ENCODE peak calls at places on chromosomes 7 and 10, in four cellular contexts. N is neural progenitor cell, S is prostate gland, T is Peyer's patch. W is an unnamed sample.
A peak's percentile ranks its signal among the peaks of the same experiment; 100 is the strongest.

GRCh38 chr10:86087716-86088115 is 278.9 kb downstream of the GRID1 start:
- DNase-seq in N (no peak), S (no peak), T (no peak), W (no peak)

GRCh38 chr7:71735961-71736556 is 604.1 kb downstream of the GALNT17 start:
- DNase-seq in N (peak; percentile 85), S (peak; percentile 65), T (peak; percentile 76), W (peak; percentile 18)

GRCh38 chr7:30869794-30870491 is 41.7 kb upstream of the AQP1 start:
- DNase-seq in N (no peak), S (no peak), T (no peak), W (no peak)

GRCh38 chr10:62224606-62225005 is 44.0 kb downstream of the RTKN2 start:
- DNase-seq in N (no peak), S (no peak), T (no peak), W (no peak)

GRCh38 chr7:108247646-108248045 is 117.5 kb upstream of the LAMB4 start:
- DNase-seq in N (no peak), S (no peak), T (no peak), W (no peak)

GRCh38 chr10:48511066-48511854 is 93.6 kb downstream of the ARHGAP22 start:
- DNase-seq in N (no peak), S (no peak), T (peak; percentile 13), W (no peak)

GRCh38 chr10:114233432-114233831 is 5.6 kb upstream of the VWA2 start:
- DNase-seq in N (no peak), S (no peak), T (no peak), W (no peak)

GRCh38 chr7:149284343-149284742 is 22.3 kb downstream of the ZNF783 start:
- DNase-seq in N (no peak), S (no peak), T (peak; percentile 65), W (no peak)

GRCh38 chr7:137474627-137475026 is 131.1 kb upstream of the PTN start:
- DNase-seq in N (no peak), S (no peak), T (no peak), W (no peak)

GRCh38 chr10:60208676-60209269 is 180.9 kb downstream of the ANK3 start:
- DNase-seq in N (peak; percentile 71), S (no peak), T (no peak), W (no peak)

GRCh38 chr7:121198502-121198901 is 130.3 kb upstream of the WNT16 start:
- DNase-seq in N (no peak), S (no peak), T (no peak), W (no peak)

GRCh38 chr10:69642747-69643146 is 12.7 kb downstream of the FAM241B start:
- DNase-seq in N (no peak), S (no peak), T (no peak), W (no peak)

GRCh38 chr7:139709460-139709859 is 68.3 kb downstream of the HIPK2 start:
- DNase-seq in N (no peak), S (no peak), T (peak; percentile 35), W (no peak)

GRCh38 chr10:112182808-112183328 is 697 bp downstream of the GPAM start:
- DNase-seq in N (no peak), S (no peak), T (no peak), W (no peak)

GRCh38 chr7:45126201-45126600 is 14.7 kb upstream of the TBRG4 start:
- DNase-seq in N (no peak), S (no peak), T (no peak), W (no peak)

GRCh38 chr7:96707901-96708774 is 1.5 kb downstream of the SEM1 start:
- DNase-seq in N (no peak), S (no peak), T (no peak), W (no peak)

GRCh38 chr10:43211431-43212042 is 55.3 kb downstream of the RASGEF1A start:
- DNase-seq in N (no peak), S (no peak), T (no peak), W (no peak)

GRCh38 chr7:149205690-149206381 is 10.5 kb downstream of the ZNF282 start:
- DNase-seq in N (no peak), S (peak; percentile 42), T (no peak), W (peak; percentile 91)

GRCh38 chr7:103446046-103446520 is at the start of gene SLC26A5:
- DNase-seq in N (peak; percentile 83), S (peak; percentile 44), T (no peak), W (no peak)

GRCh38 chr7:80736371-80736770 is 97.9 kb downstream of the CD36 start:
- DNase-seq in N (no peak), S (no peak), T (no peak), W (no peak)

GRCh38 chr7:157702311-157703023 is 365.7 kb downstream of the DNAJB6 start:
- DNase-seq in N (no peak), S (no peak), T (peak; percentile 18), W (no peak)

GRCh38 chr7:84913731-84914130 is 273.1 kb downstream of the SEMA3D start:
- DNase-seq in N (no peak), S (no peak), T (no peak), W (no peak)

GRCh38 chr7:29808075-29808786 is 1.9 kb downstream of the WIPF3 start:
- DNase-seq in N (no peak), S (no peak), T (no peak), W (no peak)

GRCh38 chr7:27339478-27339877 is 96.9 kb downstream of the EVX1 start:
- DNase-seq in N (no peak), S (no peak), T (no peak), W (no peak)

GRCh38 chr7:17651926-17652385 is 288.3 kb downstream of the SNX13 start:
- DNase-seq in N (no peak), S (no peak), T (no peak), W (no peak)

GRCh38 chr10:12993595-12993994 is 7.9 kb downstream of the CCDC3 start:
- DNase-seq in N (no peak), S (peak; percentile 21), T (no peak), W (no peak)

GRCh38 chr10:44569193-44570091 is 184.5 kb upstream of the CXCL12 start:
- DNase-seq in N (no peak), S (no peak), T (no peak), W (no peak)

GRCh38 chr10:89367529-89367928 is 10.3 kb upstream of the IFIT1B start:
- DNase-seq in N (peak; percentile 34), S (no peak), T (no peak), W (no peak)

GRCh38 chr10:47383254-47384147 is 592 bp downstream of the ZNF488 start:
- DNase-seq in N (peak; percentile 23), S (no peak), T (peak; percentile 40), W (no peak)

GRCh38 chr7:70193514-70193913 is 595.2 kb downstream of the AUTS2 start:
- DNase-seq in N (no peak), S (no peak), T (no peak), W (no peak)

GRCh38 chr7:73338321-73338720 is 10.4 kb downstream of the FKBP6 start:
- DNase-seq in N (no peak), S (no peak), T (no peak), W (no peak)

GRCh38 chr7:34165927-34166550 is 260.7 kb downstream of the BMPER start:
- DNase-seq in N (peak; percentile 40), S (no peak), T (no peak), W (peak; percentile 46)

GRCh38 chr7:129612112-129613015 is 844 bp downstream of the NRF1 start:
- DNase-seq in N (peak; percentile 48), S (peak; percentile 57), T (peak; percentile 74), W (no peak)

GRCh38 chr7:84161398-84161797 is 33.2 kb downstream of the SEMA3A start:
- DNase-seq in N (no peak), S (no peak), T (no peak), W (peak; percentile 11)

GRCh38 chr10:126500866-126501265 is 112.6 kb upstream of the ADAM12 start:
- DNase-seq in N (no peak), S (no peak), T (no peak), W (no peak)

GRCh38 chr10:69119896-69120295 is 4.1 kb upstream of the VPS26A start:
- DNase-seq in N (no peak), S (no peak), T (no peak), W (no peak)

GRCh38 chr10:124624875-124625274 is 119.3 kb downstream of the FAM53B start:
- DNase-seq in N (no peak), S (peak; percentile 58), T (no peak), W (no peak)
- H3K4me3 ChIP-seq in N (no peak overlapping the region), S (no peak overlapping the region), T (no peak overlapping the region), W (no peak overlapping the region)

DNA sequence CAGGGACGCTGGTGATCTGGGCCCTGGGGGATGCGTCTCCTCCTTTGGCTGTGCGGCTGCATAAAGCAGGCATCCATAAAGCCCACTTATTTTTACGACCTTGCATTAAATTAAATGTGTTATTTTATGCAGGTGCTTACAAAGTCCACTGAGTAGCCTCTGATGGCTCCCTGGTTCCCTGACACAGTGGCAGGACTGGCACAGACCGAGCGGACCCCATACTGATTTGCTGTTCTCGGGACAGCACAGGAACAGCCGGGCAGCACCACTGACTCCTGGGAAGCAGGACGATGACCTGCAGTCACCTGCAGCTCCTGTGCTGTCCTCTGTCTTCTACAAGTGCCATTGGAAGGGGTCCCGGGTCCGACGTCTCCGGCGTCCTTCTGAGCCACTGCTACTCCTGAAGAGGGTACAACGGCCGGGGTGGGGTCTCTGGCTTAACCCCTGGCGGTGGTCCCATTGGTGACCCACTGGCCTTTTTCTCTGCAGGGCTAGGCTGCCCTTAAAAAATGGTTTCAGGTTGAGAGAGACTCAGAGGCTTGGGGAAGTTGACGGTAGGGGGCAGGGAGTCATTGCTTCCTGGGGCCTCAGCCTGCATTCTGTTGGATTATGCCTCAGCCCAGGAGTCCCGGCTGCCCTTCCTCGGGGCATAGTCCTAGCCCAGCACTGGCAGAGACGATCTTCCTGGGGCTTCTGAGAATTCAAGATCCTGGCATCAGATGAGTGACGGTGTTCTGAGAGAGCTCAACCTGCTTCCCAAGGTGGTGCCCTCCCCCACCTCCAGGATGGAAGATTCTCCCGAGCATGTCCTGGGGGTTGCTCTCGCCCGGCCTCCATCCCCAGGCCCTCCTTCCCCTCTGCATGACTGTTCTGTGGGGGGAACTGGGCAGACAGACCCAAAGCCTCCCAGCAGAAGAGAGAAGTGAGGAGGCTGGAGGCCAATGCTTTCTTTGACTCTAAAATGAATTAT is 330.1 kb downstream of the ADARB2 start:
- DNase-seq in N (no peak), S (no peak), T (no peak), W (no peak)
- TF ChIP-seq CTCF in N (no peak), S (no peak), T (no peak), W (no peak)

GRCh38 chr10:4828005-4828404 is 2.0 kb downstream of the AKR1E2 start:
- DNase-seq in N (no peak), S (no peak), T (no peak), W (no peak)
- H3K4me3 ChIP-seq in N (no peak overlapping the region), S (no peak overlapping the region), T (no peak overlapping the region), W (no peak overlapping the region)

GRCh38 chr10:64598604-64599003 is 1077.4 kb downstream of the REEP3 start:
- DNase-seq in N (no peak), S (no peak), T (no peak), W (no peak)

GRCh38 chr10:64594072-64594471 is 1072.9 kb downstream of the REEP3 start:
- DNase-seq in N (no peak), S (no peak), T (no peak), W (no peak)
- TF ChIP-seq CTCF in N (no peak), S (no peak), T (no peak), W (no peak)

GRCh38 chr7:150978136-150978789 is at the start of gene KCNH2:
- DNase-seq in N (peak; percentile 93), S (no peak), T (no peak), W (no peak)
- H3K4me3 ChIP-seq in N (peak within 1 kb of the TSS; percentile 57), S (peak within 1 kb of the TSS; percentile 36), T (peak within 1 kb of the TSS; percentile 50), W (peak within 1 kb of the TSS; percentile 43)

GRCh38 chr7:23863209-23863798 is 153.3 kb downstream of the STK31 start:
- DNase-seq in N (peak; percentile 60), S (no peak), T (peak; percentile 51), W (peak; percentile 47)
- TF ChIP-seq CTCF in N (peak; percentile 83), S (peak; percentile 45), T (no peak), W (peak; percentile 79)